ENCODE peak calls at places on chromosomes 16 and 17, in five cellular contexts. One of them, this sample, is unnamed.

GRCh38 chr16:85156869-85157268 is 44.6 kb upstream of the CIBAR2 start:
- DNase-seq in A172: no peak
- DNase-seq in tibial nerve: no peak
- DNase-seq in effector memory CD4-positive, alpha-beta T cell: no peak
- DNase-seq in endothelial cell: no peak
- DNase-seq in this sample: no peak

GRCh38 chr16:23691483-23692189 is 12.9 kb downstream of the PLK1 start:
- DNase-seq in A172: peak; percentile 60
- DNase-seq in tibial nerve: no peak
- DNase-seq in effector memory CD4-positive, alpha-beta T cell: no peak
- DNase-seq in endothelial cell: no peak
- DNase-seq in this sample: no peak

GRCh38 chr17:75010683-75011406 is 1.6 kb upstream of the MRPL58 start:
- DNase-seq in A172: no peak
- DNase-seq in tibial nerve: no peak
- DNase-seq in effector memory CD4-positive, alpha-beta T cell: no peak
- DNase-seq in endothelial cell: peak; percentile 66
- DNase-seq in this sample: no peak

GRCh38 chr17:42179911-42180410 is 981 bp downstream of the KCNH4 start:
- DNase-seq in A172: no peak
- DNase-seq in tibial nerve: no peak
- DNase-seq in effector memory CD4-positive, alpha-beta T cell: no peak
- DNase-seq in endothelial cell: peak; percentile 71
- DNase-seq in this sample: peak; percentile 71

GRCh38 chr16:73878616-73879015 is 418.0 kb upstream of the PSMD7 start:
- DNase-seq in A172: peak; percentile 72
- DNase-seq in tibial nerve: no peak
- DNase-seq in effector memory CD4-positive, alpha-beta T cell: no peak
- DNase-seq in endothelial cell: no peak
- DNase-seq in this sample: peak; percentile 31

GRCh38 chr17:82560802-82561428 is 41.4 kb downstream of the FOXK2 start:
- DNase-seq in A172: no peak
- DNase-seq in tibial nerve: no peak
- DNase-seq in effector memory CD4-positive, alpha-beta T cell: no peak
- DNase-seq in endothelial cell: no peak
- DNase-seq in this sample: no peak

GRCh38 chr16:11232852-11233726 is 22.9 kb downstream of the SOCS1 start:
- DNase-seq in A172: no peak
- DNase-seq in tibial nerve: no peak
- DNase-seq in effector memory CD4-positive, alpha-beta T cell: peak; percentile 73
- DNase-seq in endothelial cell: no peak
- DNase-seq in this sample: no peak

GRCh38 chr16:19169081-19169639 is 1.1 kb downstream of the SYT17 start:
- DNase-seq in A172: no peak
- DNase-seq in tibial nerve: no peak
- DNase-seq in effector memory CD4-positive, alpha-beta T cell: no peak
- DNase-seq in endothelial cell: no peak
- DNase-seq in this sample: no peak

GRCh38 chr17:78525511-78526160 is 51.6 kb downstream of the DNAH17 start:
- DNase-seq in A172: no peak
- DNase-seq in tibial nerve: no peak
- DNase-seq in effector memory CD4-positive, alpha-beta T cell: no peak
- DNase-seq in endothelial cell: no peak
- DNase-seq in this sample: no peak

GRCh38 chr17:17455173-17455572 is 21.6 kb upstream of the MED9 start:
- DNase-seq in A172: no peak
- DNase-seq in tibial nerve: no peak
- DNase-seq in effector memory CD4-positive, alpha-beta T cell: no peak
- DNase-seq in endothelial cell: no peak
- DNase-seq in this sample: no peak

GRCh38 chr17:8965394-8966168 is at the start of gene PIK3R5:
- DNase-seq in A172: no peak
- DNase-seq in tibial nerve: no peak
- DNase-seq in effector memory CD4-positive, alpha-beta T cell: peak; percentile 79
- DNase-seq in endothelial cell: peak; percentile 67
- DNase-seq in this sample: peak; percentile 48

GRCh38 chr16:969508-970378 is 1.0 kb downstream of the LMF1 start:
- DNase-seq in A172: no peak
- DNase-seq in tibial nerve: no peak
- DNase-seq in effector memory CD4-positive, alpha-beta T cell: no peak
- DNase-seq in endothelial cell: no peak
- DNase-seq in this sample: no peak

GRCh38 chr17:48297825-48298224 is 132.2 kb downstream of the SKAP1 start:
- DNase-seq in A172: no peak
- DNase-seq in tibial nerve: no peak
- DNase-seq in effector memory CD4-positive, alpha-beta T cell: no peak
- DNase-seq in endothelial cell: no peak
- DNase-seq in this sample: no peak

GRCh38 chr17:17348872-17349723 is 45.9 kb downstream of the NT5M start:
- DNase-seq in A172: no peak
- DNase-seq in tibial nerve: no peak
- DNase-seq in effector memory CD4-positive, alpha-beta T cell: no peak
- DNase-seq in endothelial cell: no peak
- DNase-seq in this sample: no peak

GRCh38 chr17:59278401-59278800 is 53.1 kb upstream of the YPEL2 start:
- DNase-seq in A172: no peak
- DNase-seq in tibial nerve: no peak
- DNase-seq in effector memory CD4-positive, alpha-beta T cell: no peak
- DNase-seq in endothelial cell: no peak
- DNase-seq in this sample: no peak

GRCh38 chr16:53220585-53220984 is 165.8 kb downstream of the CHD9 start:
- DNase-seq in A172: no peak
- DNase-seq in tibial nerve: no peak
- DNase-seq in effector memory CD4-positive, alpha-beta T cell: no peak
- DNase-seq in endothelial cell: no peak
- DNase-seq in this sample: no peak

GRCh38 chr17:48002208-48002919 is 31.5 kb downstream of the CDK5RAP3 start:
- DNase-seq in A172: peak; percentile 89
- DNase-seq in tibial nerve: no peak
- DNase-seq in effector memory CD4-positive, alpha-beta T cell: no peak
- DNase-seq in endothelial cell: no peak
- DNase-seq in this sample: peak; percentile 44

GRCh38 chr16:57013268-57013667 is 23.9 kb downstream of the NLRC5 start:
- DNase-seq in A172: peak; percentile 59
- DNase-seq in tibial nerve: no peak
- DNase-seq in effector memory CD4-positive, alpha-beta T cell: no peak
- DNase-seq in endothelial cell: no peak
- DNase-seq in this sample: no peak

GRCh38 chr16:59601452-59601851 is 867.3 kb upstream of the GOT2 start:
- DNase-seq in A172: no peak
- DNase-seq in tibial nerve: no peak
- DNase-seq in effector memory CD4-positive, alpha-beta T cell: no peak
- DNase-seq in endothelial cell: no peak
- DNase-seq in this sample: peak; percentile 4

GRCh38 chr17:72139213-72139612 is 18.4 kb downstream of the SOX9 start:
- DNase-seq in A172: no peak
- DNase-seq in tibial nerve: no peak
- DNase-seq in effector memory CD4-positive, alpha-beta T cell: no peak
- DNase-seq in endothelial cell: no peak
- DNase-seq in this sample: no peak

GRCh38 chr16:87406495-87407088 is 14.5 kb downstream of the MAP1LC3B start:
- DNase-seq in A172: no peak
- DNase-seq in tibial nerve: no peak
- DNase-seq in effector memory CD4-positive, alpha-beta T cell: no peak
- DNase-seq in endothelial cell: no peak
- DNase-seq in this sample: no peak

GRCh38 chr17:69485901-69486643 is 71.6 kb downstream of the MAP2K6 start:
- DNase-seq in A172: no peak
- DNase-seq in tibial nerve: no peak
- DNase-seq in effector memory CD4-positive, alpha-beta T cell: no peak
- DNase-seq in endothelial cell: no peak
- DNase-seq in this sample: no peak

GRCh38 chr16:85328665-85329058 is 216.4 kb upstream of the CIBAR2 start:
- DNase-seq in A172: no peak
- DNase-seq in tibial nerve: no peak
- DNase-seq in effector memory CD4-positive, alpha-beta T cell: no peak
- DNase-seq in endothelial cell: peak; percentile 52
- DNase-seq in this sample: no peak

GRCh38 chr17:8581002-8581658 is 49.4 kb downstream of the MYH10 start:
- DNase-seq in A172: no peak
- DNase-seq in tibial nerve: no peak
- DNase-seq in effector memory CD4-positive, alpha-beta T cell: no peak
- DNase-seq in endothelial cell: no peak
- DNase-seq in this sample: no peak

GRCh38 chr17:8109669-8110455 is 8.5 kb downstream of the ALOXE3 start:
- DNase-seq in A172: no peak
- DNase-seq in tibial nerve: peak; percentile 16
- DNase-seq in effector memory CD4-positive, alpha-beta T cell: peak; percentile 62
- DNase-seq in endothelial cell: peak; percentile 72
- DNase-seq in this sample: peak; percentile 69

GRCh38 chr17:46139365-46140210 is 53.6 kb downstream of the KANSL1 start:
- DNase-seq in A172: no peak
- DNase-seq in tibial nerve: no peak
- DNase-seq in effector memory CD4-positive, alpha-beta T cell: no peak
- DNase-seq in endothelial cell: no peak
- DNase-seq in this sample: no peak

GRCh38 chr17:49217651-49218413 is 7.3 kb downstream of the ABI3 start:
- DNase-seq in A172: no peak
- DNase-seq in tibial nerve: peak; percentile 68
- DNase-seq in effector memory CD4-positive, alpha-beta T cell: peak; percentile 64
- DNase-seq in endothelial cell: no peak
- DNase-seq in this sample: peak; percentile 46

GRCh38 chr17:48453447-48453846 is 23.4 kb upstream of the SKAP1 start:
- DNase-seq in A172: no peak
- DNase-seq in tibial nerve: no peak
- DNase-seq in effector memory CD4-positive, alpha-beta T cell: no peak
- DNase-seq in endothelial cell: no peak
- DNase-seq in this sample: no peak

GRCh38 chr17:41329279-41329925 is 13.9 kb upstream of the KRTAP17-1 start:
- DNase-seq in A172: peak; percentile 77
- DNase-seq in tibial nerve: peak; percentile 18
- DNase-seq in effector memory CD4-positive, alpha-beta T cell: no peak
- DNase-seq in endothelial cell: peak; percentile 77
- DNase-seq in this sample: peak; percentile 40

GRCh38 chr16:84383106-84383505 is 14.8 kb downstream of the ATP2C2 start:
- DNase-seq in A172: no peak
- DNase-seq in tibial nerve: no peak
- DNase-seq in effector memory CD4-positive, alpha-beta T cell: no peak
- DNase-seq in endothelial cell: no peak
- DNase-seq in this sample: no peak

GRCh38 chr17:27343972-27344607 is 50.2 kb downstream of the WSB1 start:
- DNase-seq in A172: no peak
- DNase-seq in tibial nerve: no peak
- DNase-seq in effector memory CD4-positive, alpha-beta T cell: no peak
- DNase-seq in endothelial cell: no peak
- DNase-seq in this sample: no peak

GRCh38 chr17:32335647-32336046 is 6.3 kb downstream of the C17orf75 start:
- DNase-seq in A172: peak; percentile 69
- DNase-seq in tibial nerve: no peak
- DNase-seq in effector memory CD4-positive, alpha-beta T cell: no peak
- DNase-seq in endothelial cell: no peak
- DNase-seq in this sample: no peak

GRCh38 chr17:29588561-29589411 is 662 bp downstream of the GIT1 start:
- DNase-seq in A172: no peak
- DNase-seq in tibial nerve: no peak
- DNase-seq in effector memory CD4-positive, alpha-beta T cell: peak; percentile 27
- DNase-seq in endothelial cell: peak; percentile 51
- DNase-seq in this sample: no peak

GRCh38 chr16:12944300-12944699 is 42.9 kb downstream of the SHISA9 start:
- DNase-seq in A172: no peak
- DNase-seq in tibial nerve: no peak
- DNase-seq in effector memory CD4-positive, alpha-beta T cell: no peak
- DNase-seq in endothelial cell: no peak
- DNase-seq in this sample: no peak

GRCh38 chr16:48636521-48636920 is 26.5 kb upstream of the N4BP1 start:
- DNase-seq in A172: no peak
- DNase-seq in tibial nerve: no peak
- DNase-seq in effector memory CD4-positive, alpha-beta T cell: no peak
- DNase-seq in endothelial cell: no peak
- DNase-seq in this sample: no peak

GRCh38 chr17:80766290-80766689 is 221.7 kb downstream of the RPTOR start:
- DNase-seq in A172: no peak
- DNase-seq in tibial nerve: no peak
- DNase-seq in effector memory CD4-positive, alpha-beta T cell: no peak
- DNase-seq in endothelial cell: no peak
- DNase-seq in this sample: no peak

GRCh38 chr16:35207059-35207999 is 1747.9 kb downstream of the TP53TG3F start:
- DNase-seq in A172: no peak
- DNase-seq in tibial nerve: no peak
- DNase-seq in effector memory CD4-positive, alpha-beta T cell: no peak
- DNase-seq in endothelial cell: no peak
- DNase-seq in this sample: no peak